ENCODE peak calls at places on chromosomes 3 and 15, in six cellular contexts. One of them, this sample, is unnamed.

GRCh38 chr15:34663101-34663500 is 79.7 kb upstream of the GOLGA8B start:
- DNase-seq in HuH-7: no peak
- DNase-seq in SW480: no peak
- DNase-seq in mesothelial cell of epicardium: no peak
- DNase-seq in NCI-H69: no peak
- DNase-seq in fibroblast of lung: no peak
- DNase-seq in this sample: no peak

GRCh38 chr3:196355668-196356067 is 17.5 kb upstream of the TM4SF19 start:
- DNase-seq in fibroblast of lung: no peak
- DNase-seq in NCI-H69: no peak
- DNase-seq in HuH-7: no peak
- DNase-seq in mesothelial cell of epicardium: no peak
- DNase-seq in SW480: no peak
- DNase-seq in this sample: no peak

GRCh38 chr3:174403831-174404230 is 455.3 kb upstream of the NAALADL2 start:
- DNase-seq in HuH-7: no peak
- DNase-seq in fibroblast of lung: no peak
- DNase-seq in NCI-H69: peak; percentile 23
- DNase-seq in mesothelial cell of epicardium: no peak
- DNase-seq in SW480: no peak
- DNase-seq in this sample: no peak

GRCh38 chr3:73255609-73256029 is 194.2 kb downstream of the EBLN2 start:
- DNase-seq in SW480: peak; percentile 34
- DNase-seq in NCI-H69: peak; percentile 82
- DNase-seq in HuH-7: peak; percentile 2
- DNase-seq in fibroblast of lung: peak; percentile 37
- DNase-seq in mesothelial cell of epicardium: peak; percentile 78
- DNase-seq in this sample: peak; percentile 90

GRCh38 chr3:129050556-129051295 is 9.9 kb upstream of the GP9 start:
- DNase-seq in NCI-H69: no peak
- DNase-seq in SW480: no peak
- DNase-seq in HuH-7: no peak
- DNase-seq in fibroblast of lung: no peak
- DNase-seq in mesothelial cell of epicardium: no peak
- DNase-seq in this sample: no peak

GRCh38 chr3:46905661-46906451 is 28.3 kb downstream of the PTH1R start:
- DNase-seq in fibroblast of lung: no peak
- DNase-seq in HuH-7: no peak
- DNase-seq in SW480: no peak
- DNase-seq in mesothelial cell of epicardium: no peak
- DNase-seq in NCI-H69: no peak
- DNase-seq in this sample: no peak

GRCh38 chr15:67762610-67763368 is 62.5 kb upstream of the SKOR1 start:
- DNase-seq in SW480: no peak
- DNase-seq in HuH-7: no peak
- DNase-seq in fibroblast of lung: peak; percentile 8
- DNase-seq in NCI-H69: no peak
- DNase-seq in mesothelial cell of epicardium: no peak
- DNase-seq in this sample: no peak

GRCh38 chr3:177665122-177665808 is 468.0 kb upstream of the TBL1XR1 start:
- DNase-seq in SW480: no peak
- DNase-seq in fibroblast of lung: peak; percentile 87
- DNase-seq in mesothelial cell of epicardium: no peak
- DNase-seq in HuH-7: no peak
- DNase-seq in NCI-H69: no peak
- DNase-seq in this sample: no peak

GRCh38 chr3:183924956-183925355 is 40.3 kb upstream of the PARL start:
- DNase-seq in NCI-H69: no peak
- DNase-seq in fibroblast of lung: peak; percentile 87
- DNase-seq in SW480: no peak
- DNase-seq in mesothelial cell of epicardium: no peak
- DNase-seq in HuH-7: no peak
- DNase-seq in this sample: peak; percentile 44

GRCh38 chr15:25810631-25811077 is 52.5 kb downstream of the ATP10A start:
- DNase-seq in SW480: no peak
- DNase-seq in HuH-7: no peak
- DNase-seq in mesothelial cell of epicardium: no peak
- DNase-seq in fibroblast of lung: no peak
- DNase-seq in NCI-H69: no peak
- DNase-seq in this sample: no peak

GRCh38 chr3:58693929-58694850 is 27.6 kb upstream of the FAM3D start:
- DNase-seq in HuH-7: no peak
- DNase-seq in SW480: no peak
- DNase-seq in NCI-H69: no peak
- DNase-seq in fibroblast of lung: no peak
- DNase-seq in mesothelial cell of epicardium: no peak
- DNase-seq in this sample: no peak

GRCh38 chr15:75731248-75732100 is 18.8 kb upstream of the CSPG4 start:
- DNase-seq in mesothelial cell of epicardium: no peak
- DNase-seq in fibroblast of lung: peak; percentile 65
- DNase-seq in SW480: no peak
- DNase-seq in HuH-7: no peak
- DNase-seq in NCI-H69: peak; percentile 31
- DNase-seq in this sample: peak; percentile 10

GRCh38 chr3:134302674-134303073 is 52.0 kb upstream of the RYK start:
- DNase-seq in fibroblast of lung: no peak
- DNase-seq in NCI-H69: peak; percentile 2
- DNase-seq in HuH-7: no peak
- DNase-seq in SW480: no peak
- DNase-seq in mesothelial cell of epicardium: no peak
- DNase-seq in this sample: peak; percentile 30

GRCh38 chr3:97911459-97911858 is 60.8 kb downstream of the RIOX2 start:
- DNase-seq in SW480: no peak
- DNase-seq in NCI-H69: no peak
- DNase-seq in HuH-7: no peak
- DNase-seq in mesothelial cell of epicardium: no peak
- DNase-seq in fibroblast of lung: no peak
- DNase-seq in this sample: no peak

GRCh38 chr3:195522254-195523023 is 20.7 kb downstream of the PPP1R2 start:
- DNase-seq in NCI-H69: peak; percentile 54
- DNase-seq in mesothelial cell of epicardium: no peak
- DNase-seq in fibroblast of lung: peak; percentile 58
- DNase-seq in SW480: peak; percentile 38
- DNase-seq in HuH-7: peak; percentile 30
- DNase-seq in this sample: peak; percentile 47

GRCh38 chr3:194773666-194774455 is 88.2 kb downstream of the FAM43A start:
- DNase-seq in SW480: no peak
- DNase-seq in HuH-7: no peak
- DNase-seq in NCI-H69: peak; percentile 80
- DNase-seq in mesothelial cell of epicardium: no peak
- DNase-seq in fibroblast of lung: peak; percentile 40
- DNase-seq in this sample: no peak

GRCh38 chr15:22839046-22839705 is 710 bp downstream of the NIPA2 start:
- DNase-seq in NCI-H69: peak; percentile 24
- DNase-seq in mesothelial cell of epicardium: no peak
- DNase-seq in fibroblast of lung: no peak
- DNase-seq in SW480: peak; percentile 3
- DNase-seq in HuH-7: no peak
- DNase-seq in this sample: peak; percentile 20

GRCh38 chr3:39637807-39638206 is 170.3 kb downstream of the MOBP start:
- DNase-seq in SW480: peak; percentile 31
- DNase-seq in NCI-H69: no peak
- DNase-seq in fibroblast of lung: peak; percentile 31
- DNase-seq in HuH-7: no peak
- DNase-seq in mesothelial cell of epicardium: no peak
- DNase-seq in this sample: peak; percentile 54

GRCh38 chr3:65995030-65995429 is 43.7 kb downstream of the MAGI1 start:
- DNase-seq in fibroblast of lung: peak; percentile 46
- DNase-seq in SW480: peak; percentile 11
- DNase-seq in mesothelial cell of epicardium: no peak
- DNase-seq in HuH-7: no peak
- DNase-seq in NCI-H69: no peak
- DNase-seq in this sample: no peak

GRCh38 chr3:126267169-126267975 is 87.0 kb upstream of the ALDH1L1 start:
- DNase-seq in HuH-7: peak; percentile 74
- DNase-seq in fibroblast of lung: peak; percentile 93
- DNase-seq in NCI-H69: peak; percentile 4
- DNase-seq in mesothelial cell of epicardium: peak; percentile 81
- DNase-seq in SW480: peak; percentile 88
- DNase-seq in this sample: peak; percentile 73

GRCh38 chr3:37943126-37943525 is 47.5 kb upstream of the VILL start:
- DNase-seq in HuH-7: no peak
- DNase-seq in fibroblast of lung: no peak
- DNase-seq in NCI-H69: no peak
- DNase-seq in mesothelial cell of epicardium: no peak
- DNase-seq in SW480: no peak
- DNase-seq in this sample: no peak

GRCh38 chr3:39101022-39101689 is 6.3 kb downstream of the GORASP1 start:
- DNase-seq in NCI-H69: peak; percentile 30
- DNase-seq in fibroblast of lung: peak; percentile 37
- DNase-seq in HuH-7: peak; percentile 91
- DNase-seq in SW480: peak; percentile 46
- DNase-seq in mesothelial cell of epicardium: no peak
- DNase-seq in this sample: peak; percentile 49

GRCh38 chr3:14548321-14548729 is 8.2 kb upstream of the GRIP2 start:
- DNase-seq in SW480: peak; percentile 50
- DNase-seq in mesothelial cell of epicardium: peak; percentile 57
- DNase-seq in fibroblast of lung: peak; percentile 60
- DNase-seq in HuH-7: peak; percentile 96
- DNase-seq in NCI-H69: peak; percentile 67
- DNase-seq in this sample: peak; percentile 56

GRCh38 chr3:171459130-171459941 is 869 bp downstream of the TNIK start:
- DNase-seq in HuH-7: peak; percentile 27
- DNase-seq in mesothelial cell of epicardium: peak; percentile 44
- DNase-seq in fibroblast of lung: peak; percentile 48
- DNase-seq in SW480: peak; percentile 81
- DNase-seq in NCI-H69: peak; percentile 57
- DNase-seq in this sample: peak; percentile 65

GRCh38 chr3:67706934-67707333 is 52.5 kb upstream of the SUCLG2 start:
- DNase-seq in SW480: no peak
- DNase-seq in mesothelial cell of epicardium: no peak
- DNase-seq in NCI-H69: no peak
- DNase-seq in HuH-7: no peak
- DNase-seq in fibroblast of lung: peak; percentile 17
- DNase-seq in this sample: no peak

GRCh38 chr3:115402651-115403050 is 220.7 kb upstream of the GAP43 start:
- DNase-seq in SW480: no peak
- DNase-seq in NCI-H69: no peak
- DNase-seq in mesothelial cell of epicardium: no peak
- DNase-seq in HuH-7: no peak
- DNase-seq in fibroblast of lung: no peak
- DNase-seq in this sample: no peak

GRCh38 chr3:182608876-182609275 is 184.4 kb upstream of the ATP11B start:
- DNase-seq in fibroblast of lung: no peak
- DNase-seq in SW480: no peak
- DNase-seq in HuH-7: no peak
- DNase-seq in mesothelial cell of epicardium: no peak
- DNase-seq in NCI-H69: peak; percentile 79
- DNase-seq in this sample: no peak

GRCh38 chr3:174363256-174363655 is 495.9 kb upstream of the NAALADL2 start:
- DNase-seq in HuH-7: no peak
- DNase-seq in NCI-H69: no peak
- DNase-seq in mesothelial cell of epicardium: no peak
- DNase-seq in SW480: no peak
- DNase-seq in fibroblast of lung: no peak
- DNase-seq in this sample: no peak

GRCh38 chr3:117217837-117218236 is 508.3 kb downstream of the TUSC7 start:
- DNase-seq in mesothelial cell of epicardium: no peak
- DNase-seq in fibroblast of lung: no peak
- DNase-seq in HuH-7: no peak
- DNase-seq in SW480: no peak
- DNase-seq in NCI-H69: no peak
- DNase-seq in this sample: no peak

GRCh38 chr3:30181546-30181945 is 424.9 kb upstream of the TGFBR2 start:
- DNase-seq in HuH-7: no peak
- DNase-seq in fibroblast of lung: no peak
- DNase-seq in SW480: no peak
- DNase-seq in mesothelial cell of epicardium: no peak
- DNase-seq in NCI-H69: no peak
- DNase-seq in this sample: no peak

GRCh38 chr15:82808634-82809041 is 790 bp upstream of the WHAMM start:
- DNase-seq in mesothelial cell of epicardium: no peak
- DNase-seq in NCI-H69: peak; percentile 2
- DNase-seq in HuH-7: peak; percentile 34
- DNase-seq in fibroblast of lung: no peak
- DNase-seq in SW480: peak; percentile 52
- DNase-seq in this sample: peak; percentile 53

GRCh38 chr3:72018339-72018984 is 233.5 kb upstream of the PROK2 start:
- DNase-seq in mesothelial cell of epicardium: no peak
- DNase-seq in HuH-7: peak; percentile 7
- DNase-seq in NCI-H69: no peak
- DNase-seq in fibroblast of lung: no peak
- DNase-seq in SW480: no peak
- DNase-seq in this sample: no peak

GRCh38 chr3:2823016-2823415 is 287.2 kb downstream of the IL5RA start:
- DNase-seq in NCI-H69: peak; percentile 33
- DNase-seq in HuH-7: no peak
- DNase-seq in SW480: peak; percentile 4
- DNase-seq in mesothelial cell of epicardium: no peak
- DNase-seq in fibroblast of lung: no peak
- DNase-seq in this sample: no peak

GRCh38 chr15:95557226-95558046 is 773.1 kb upstream of the NR2F2 start:
- DNase-seq in NCI-H69: no peak
- DNase-seq in HuH-7: no peak
- DNase-seq in fibroblast of lung: peak; percentile 93
- DNase-seq in mesothelial cell of epicardium: peak; percentile 44
- DNase-seq in SW480: peak; percentile 94
- DNase-seq in this sample: peak; percentile 37

GRCh38 chr3:52454235-52454937 is 545 bp upstream of the TNNC1 start:
- DNase-seq in SW480: no peak
- DNase-seq in fibroblast of lung: no peak
- DNase-seq in HuH-7: no peak
- DNase-seq in mesothelial cell of epicardium: no peak
- DNase-seq in NCI-H69: no peak
- DNase-seq in this sample: no peak

GRCh38 chr15:83582386-83582785 is 71.5 kb upstream of the ADAMTSL3 start:
- DNase-seq in NCI-H69: no peak
- DNase-seq in fibroblast of lung: peak; percentile 75
- DNase-seq in mesothelial cell of epicardium: no peak
- DNase-seq in HuH-7: no peak
- DNase-seq in SW480: no peak
- DNase-seq in this sample: no peak

GRCh38 chr3:147420361-147421183 is 11.4 kb downstream of the ZIC1 start:
- DNase-seq in mesothelial cell of epicardium: no peak
- DNase-seq in fibroblast of lung: no peak
- DNase-seq in SW480: no peak
- DNase-seq in HuH-7: no peak
- DNase-seq in NCI-H69: no peak
- DNase-seq in this sample: no peak